ENCODE peak calls at places on chromosome 9, in six cellular contexts. Z is CD8-positive, alpha-beta memory T cell; O is aorta; B is thyroid gland; S is CD8-positive, alpha-beta T cell; F is IMR-90. D is an unnamed sample.

GRCh38 chr9:128992995-128993394 is 35.1 kb downstream of the SH3GLB2 start:
- DNase-seq in Z (no peak), O (no peak), B (no peak), S (no peak), F (no peak), D (no peak)

GRCh38 chr9:122382901-122383850 is 12.4 kb downstream of the PTGS1 start:
- DNase-seq in Z (no peak), O (no peak), B (no peak), S (no peak), F (peak; percentile 56), D (no peak)

GRCh38 chr9:76373173-76373771 is 21.0 kb downstream of the RFK start:
- DNase-seq in Z (no peak), O (peak; percentile 68), B (peak; percentile 44), S (no peak), F (peak; percentile 80), D (no peak)

GRCh38 chr9:107636596-107637405 is 147.2 kb upstream of the KLF4 start:
- DNase-seq in Z (no peak), O (no peak), B (no peak), S (no peak), F (peak; percentile 33), D (no peak)

GRCh38 chr9:96853711-96854072 is 622 bp downstream of the ZNF782 start:
- DNase-seq in Z (no peak), O (no peak), B (no peak), S (no peak), F (peak; percentile 5), D (no peak)

GRCh38 chr9:73219985-73220626 is 68.4 kb downstream of the ANXA1 start:
- DNase-seq in Z (no peak), O (no peak), B (no peak), S (no peak), F (peak; percentile 9), D (no peak)

GRCh38 chr9:133455936-133456335 is 3.8 kb upstream of the CACFD1 start:
- DNase-seq in Z (no peak), O (no peak), B (no peak), S (no peak), F (no peak), D (no peak)

GRCh38 chr9:124747065-124747464 is 24.0 kb downstream of the NR6A1 start:
- DNase-seq in Z (no peak), O (no peak), B (no peak), S (no peak), F (no peak), D (no peak)

GRCh38 chr9:37953204-37953774 is 49.4 kb upstream of the SLC25A51 start:
- DNase-seq in Z (no peak), O (no peak), B (no peak), S (no peak), F (no peak), D (no peak)

GRCh38 chr9:17159469-17159868 is 24.6 kb downstream of the CNTLN start:
- DNase-seq in Z (no peak), O (no peak), B (no peak), S (no peak), F (no peak), D (no peak)

GRCh38 chr9:13555516-13555915 is 276.0 kb upstream of the MPDZ start:
- DNase-seq in Z (no peak), O (no peak), B (no peak), S (no peak), F (no peak), D (no peak)

GRCh38 chr9:69474821-69475220 is 149.8 kb downstream of the ENTREP1 start:
- DNase-seq in Z (no peak), O (no peak), B (no peak), S (no peak), F (no peak), D (no peak)

GRCh38 chr9:135536166-135536565 is 9.8 kb upstream of the OBP2A start:
- DNase-seq in Z (no peak), O (no peak), B (no peak), S (no peak), F (peak; percentile 34), D (no peak)

GRCh38 chr9:69919461-69920061 is 98.9 kb downstream of the CFAP95 start:
- DNase-seq in Z (no peak), O (no peak), B (no peak), S (no peak), F (peak; percentile 74), D (no peak)

GRCh38 chr9:37645903-37646506 is 4.7 kb upstream of the FRMPD1 start:
- DNase-seq in Z (no peak), O (no peak), B (no peak), S (no peak), F (no peak), D (no peak)

GRCh38 chr9:89524888-89525385 is 27.0 kb upstream of the SEMA4D start:
- DNase-seq in Z (no peak), O (no peak), B (no peak), S (no peak), F (no peak), D (no peak)

GRCh38 chr9:115556432-115556831 is 438.5 kb upstream of the TNC start:
- DNase-seq in Z (no peak), O (no peak), B (no peak), S (no peak), F (no peak), D (no peak)

GRCh38 chr9:110659891-110660541 is 8.6 kb upstream of the MUSK start:
- DNase-seq in Z (no peak), O (no peak), B (no peak), S (no peak), F (peak; percentile 81), D (no peak)

GRCh38 chr9:111961575-111961974 is 65.0 kb downstream of the UGCG start:
- DNase-seq in Z (no peak), O (no peak), B (peak; percentile 35), S (no peak), F (peak; percentile 86), D (peak; percentile 26)

GRCh38 chr9:2559212-2560152 is 62.1 kb upstream of the VLDLR start:
- DNase-seq in Z (no peak), O (peak; percentile 89), B (peak; percentile 87), S (no peak), F (peak; percentile 95), D (no peak)

GRCh38 chr9:38694676-38695075 is 25.3 kb downstream of the FAM240B start:
- DNase-seq in Z (no peak), O (no peak), B (peak; percentile 43), S (no peak), F (no peak), D (no peak)

GRCh38 chr9:133202688-133203453 is 6.2 kb downstream of the OBP2B start:
- DNase-seq in Z (no peak), O (no peak), B (no peak), S (no peak), F (no peak), D (no peak)

GRCh38 chr9:12694013-12694412 is 828 bp downstream of the TYRP1 start:
- DNase-seq in Z (no peak), O (no peak), B (no peak), S (no peak), F (no peak), D (no peak)

GRCh38 chr9:32395483-32396216 is 11.2 kb downstream of the ACO1 start:
- DNase-seq in Z (no peak), O (peak; percentile 59), B (peak; percentile 15), S (no peak), F (peak; percentile 98), D (no peak)

GRCh38 chr9:18544456-18544855 is 70.5 kb downstream of the ADAMTSL1 start:
- DNase-seq in Z (no peak), O (no peak), B (no peak), S (no peak), F (no peak), D (no peak)

GRCh38 chr9:18554244-18554643 is 80.3 kb downstream of the ADAMTSL1 start:
- DNase-seq in Z (no peak), O (no peak), B (no peak), S (no peak), F (no peak), D (no peak)

GRCh38 chr9:18548456-18548855 is 74.5 kb downstream of the ADAMTSL1 start:
- DNase-seq in Z (no peak), O (no peak), B (no peak), S (no peak), F (no peak), D (no peak)

GRCh38 chr9:18550286-18550685 is 76.3 kb downstream of the ADAMTSL1 start:
- DNase-seq in Z (no peak), O (no peak), B (no peak), S (no peak), F (no peak), D (no peak)

GRCh38 chr9:18549772-18550171 is 75.8 kb downstream of the ADAMTSL1 start:
- DNase-seq in Z (no peak), O (no peak), B (no peak), S (no peak), F (no peak), D (no peak)
- H3K27ac ChIP-seq in Z (no peak overlapping the region), O (no peak overlapping the region), B (no peak overlapping the region), S (no peak overlapping the region), F (no peak overlapping the region), D (no peak overlapping the region)

DNA sequence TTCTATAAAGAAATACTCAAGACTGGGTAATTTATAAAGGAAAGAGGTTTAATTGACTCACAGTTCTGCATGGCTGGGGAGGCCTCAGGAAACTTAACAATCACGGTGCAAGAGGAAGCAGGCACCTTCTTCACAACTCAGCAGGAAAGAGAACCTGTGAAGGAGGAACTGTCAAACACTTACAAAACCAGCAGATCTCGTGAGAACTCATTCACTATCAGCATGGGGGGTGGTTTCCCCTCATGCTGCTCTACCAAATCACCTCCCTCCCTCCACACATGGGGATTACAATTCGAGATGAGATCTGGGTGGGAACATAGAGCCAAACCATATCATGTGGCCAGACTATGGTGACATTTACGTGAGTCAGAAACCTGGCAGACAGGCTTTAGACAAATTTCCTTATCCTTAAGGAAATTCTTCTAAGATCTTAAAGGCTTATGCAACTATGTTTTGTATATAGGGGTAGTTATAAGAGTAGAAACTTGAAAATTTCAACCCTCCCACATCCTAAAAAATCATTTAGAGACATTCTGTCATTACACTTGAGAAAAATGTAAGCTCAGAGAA is 8.8 kb upstream of the AOPEP start:
- DNase-seq in Z (no peak), O (no peak), B (no peak), S (no peak), F (peak; percentile 54), D (no peak)
- H3K27ac ChIP-seq in Z (no peak overlapping the region), O (no peak overlapping the region), B (no peak overlapping the region), S (no peak overlapping the region), F (no peak overlapping the region), D (no peak overlapping the region)

GRCh38 chr9:556675-557074 is 284.8 kb upstream of the DMRT1 start:
- DNase-seq in Z (no peak), O (no peak), B (no peak), S (no peak), F (no peak), D (no peak)
- H3K27ac ChIP-seq in Z (no peak overlapping the region), O (no peak overlapping the region), B (no peak overlapping the region), S (no peak overlapping the region), F (no peak overlapping the region), D (no peak overlapping the region)

DNA sequence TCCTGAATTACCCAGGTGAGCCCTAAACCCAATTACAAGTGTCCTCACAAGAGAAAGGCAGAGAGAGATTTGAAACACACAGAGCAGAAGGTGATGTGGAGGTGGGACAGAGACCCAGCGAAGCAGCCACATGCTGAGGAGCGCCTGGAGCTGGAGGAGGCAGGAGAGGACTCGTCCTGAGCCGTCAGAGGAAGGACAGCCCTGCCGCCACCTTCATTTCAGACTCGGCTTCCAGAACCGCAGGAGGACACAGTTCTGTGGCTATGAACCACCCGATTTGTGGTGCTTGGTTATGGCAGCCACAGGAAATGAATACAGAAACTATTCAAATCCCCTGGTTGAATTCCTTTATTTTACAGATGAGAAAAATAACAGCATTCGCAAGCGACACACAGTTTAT is 16.4 kb upstream of the FBP1 start:
- DNase-seq in Z (no peak), O (no peak), B (no peak), S (no peak), F (no peak), D (peak; percentile 5)
- H3K27ac ChIP-seq in Z (no peak overlapping the region), O (no peak overlapping the region), B (no peak overlapping the region), S (peak overlapping the region; percentile 17), F (no peak overlapping the region), D (no peak overlapping the region)